ENCODE peak calls at places on chromosomes 13 and 19, in five cellular contexts. S is neuronal stem cell, M is H1, J is mesenchymal stem cell, A is trophoblast cell. G is an unnamed sample.

GRCh38 chr13:97279913-97280312 is 57.8 kb downstream of the MBNL2 start:
- DNase-seq in J (peak; percentile 58), S (no peak), M (no peak), A (no peak), G (no peak)

GRCh38 chr19:16355293-16356043 is 30.8 kb downstream of the KLF2 start:
- DNase-seq in A (no peak), J (no peak), S (no peak), M (no peak), G (no peak)

GRCh38 chr13:31885994-31886393 is 145.6 kb upstream of the FRY start:
- DNase-seq in A (peak; percentile 30), J (peak; percentile 18), S (no peak), M (no peak), G (no peak)

GRCh38 chr19:1837625-1838105 is 10.6 kb downstream of the REXO1 start:
- DNase-seq in J (no peak), M (no peak), A (peak; percentile 83), S (no peak), G (peak; percentile 76)

GRCh38 chr19:48095637-48096175 is 14.9 kb downstream of the PLA2G4C start:
- DNase-seq in A (no peak), M (no peak), J (no peak), S (no peak), G (no peak)

GRCh38 chr13:90696254-90696653 is 651.2 kb upstream of the MIR17HG start:
- DNase-seq in A (no peak), J (peak; percentile 42), S (no peak), M (no peak), G (no peak)

GRCh38 chr13:25406377-25406776 is 34.6 kb downstream of the ATP8A2 start:
- DNase-seq in M (no peak), J (no peak), S (no peak), A (no peak), G (peak; percentile 39)

GRCh38 chr19:5635427-5635826 is 12.5 kb downstream of the SAFB start:
- DNase-seq in M (no peak), A (no peak), S (no peak), J (no peak), G (no peak)

GRCh38 chr19:55146078-55146647 is 2.8 kb downstream of the TNNT1 start:
- DNase-seq in M (no peak), A (no peak), S (no peak), J (peak; percentile 17), G (peak; percentile 72)

GRCh38 chr19:8552810-8553209 is 24.4 kb downstream of the MYO1F start:
- DNase-seq in A (peak; percentile 42), M (peak; percentile 10), S (no peak), J (no peak), G (peak; percentile 58)

GRCh38 chr19:23402388-23402787 is 7.1 kb upstream of the ZNF91 start:
- DNase-seq in M (no peak), A (no peak), S (no peak), J (no peak), G (no peak)

GRCh38 chr13:24107955-24108614 is 52.4 kb upstream of the SPATA13 start:
- DNase-seq in J (peak; percentile 21), M (no peak), S (no peak), A (no peak), G (no peak)

GRCh38 chr13:48977973-48978372 is 2.3 kb downstream of the FNDC3A start:
- DNase-seq in J (no peak), A (no peak), M (no peak), S (no peak), G (no peak)

GRCh38 chr19:10289167-10289835 is 451 bp upstream of the ICAM5 start:
- DNase-seq in M (no peak), A (no peak), S (no peak), J (peak; percentile 62), G (peak; percentile 85)

GRCh38 chr19:9075064-9075964 is 11.5 kb upstream of the OR1M1 start:
- DNase-seq in M (peak; percentile 71), J (peak; percentile 72), S (peak; percentile 40), A (peak; percentile 83), G (peak; percentile 82)

GRCh38 chr19:15463865-15464371 is 426 bp downstream of the RASAL3 start:
- DNase-seq in M (no peak), A (no peak), S (no peak), J (no peak), G (peak; percentile 56)

GRCh38 chr13:37510441-37510840 is 88.1 kb downstream of the POSTN start:
- DNase-seq in J (no peak), A (no peak), M (no peak), S (no peak), G (no peak)
- H2BK12ac ChIP-seq in J (no peak overlapping the region), A (no peak overlapping the region), M (no peak overlapping the region), S (no peak overlapping the region), G (no peak overlapping the region)

DNA sequence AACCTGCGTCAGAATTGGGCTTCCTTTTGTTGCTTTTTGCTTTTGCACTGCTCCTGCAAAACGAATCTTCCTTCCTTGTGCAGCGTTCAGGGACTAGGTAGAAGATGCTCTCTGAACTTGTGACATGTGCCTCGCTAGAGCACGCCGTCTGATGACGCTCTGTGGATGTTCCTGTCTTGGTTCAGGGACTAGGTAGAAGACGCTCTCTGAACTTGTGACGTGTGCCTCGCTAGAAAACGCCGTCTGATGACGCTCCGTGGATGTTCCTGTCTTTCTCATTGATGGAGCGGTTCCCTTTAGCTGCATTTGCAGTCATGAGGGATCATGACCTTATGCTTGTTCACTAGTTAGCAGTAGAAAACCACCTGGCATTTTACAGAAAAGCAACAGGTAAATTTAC is 154.0 kb downstream of the SOX1 start:
- DNase-seq in J (no peak), S (no peak), M (no peak), A (no peak), G (no peak)
- H2BK12ac ChIP-seq in J (no peak overlapping the region), S (no peak overlapping the region), M (no peak overlapping the region), A (no peak overlapping the region), G (no peak overlapping the region)

DNA sequence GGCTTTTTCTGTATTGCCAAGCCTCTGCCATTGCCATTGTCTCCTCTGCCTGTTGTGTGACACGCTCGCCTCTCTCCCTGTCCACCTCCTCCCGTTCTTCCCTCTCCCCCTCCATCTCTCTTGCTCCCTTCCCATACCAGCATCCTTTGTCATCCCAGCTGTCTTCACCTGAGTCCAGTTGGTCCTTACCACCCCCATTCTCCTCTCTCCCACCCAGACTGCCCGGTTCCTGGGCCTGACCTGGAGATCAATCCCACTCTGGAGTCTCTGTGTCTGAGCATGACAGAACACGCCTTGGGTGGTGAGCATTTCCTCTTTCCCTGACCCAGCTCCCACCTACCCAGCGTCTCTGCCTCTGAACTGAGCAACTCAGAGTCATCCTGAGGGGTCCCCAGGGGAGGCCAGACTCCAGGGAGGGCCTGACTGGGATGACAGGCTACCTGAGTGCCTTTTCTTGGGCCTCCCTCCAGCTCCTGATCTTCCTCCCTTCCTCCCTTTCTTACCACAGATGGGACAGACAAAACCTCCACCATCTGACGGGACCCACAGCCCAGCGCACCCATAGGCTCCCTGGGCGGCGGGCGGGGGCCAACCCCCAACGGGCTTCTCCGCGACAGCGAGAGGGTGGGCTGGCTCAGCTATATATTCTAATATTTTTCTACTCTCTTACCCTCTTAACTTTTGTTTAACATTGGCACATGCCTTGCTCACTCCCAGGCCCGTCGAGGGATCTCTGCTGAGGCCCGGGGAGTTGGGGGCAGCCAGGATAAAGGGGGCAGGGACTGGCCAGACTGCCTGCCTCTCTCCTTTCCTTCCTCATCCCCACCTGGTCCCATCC is 7.7 kb downstream of the PAF1 start:
- DNase-seq in A (no peak), M (no peak), J (no peak), S (no peak), G (no peak)
- H2BK12ac ChIP-seq in A (no peak overlapping the region), M (no peak overlapping the region), J (no peak overlapping the region), S (no peak overlapping the region), G (no peak overlapping the region)

GRCh38 chr13:109312399-109312798 is 474.0 kb downstream of the IRS2 start:
- DNase-seq in M (no peak), S (no peak), J (no peak), A (no peak), G (no peak)
- H2BK12ac ChIP-seq in M (no peak overlapping the region), S (no peak overlapping the region), J (no peak overlapping the region), A (no peak overlapping the region), G (no peak overlapping the region)

DNA sequence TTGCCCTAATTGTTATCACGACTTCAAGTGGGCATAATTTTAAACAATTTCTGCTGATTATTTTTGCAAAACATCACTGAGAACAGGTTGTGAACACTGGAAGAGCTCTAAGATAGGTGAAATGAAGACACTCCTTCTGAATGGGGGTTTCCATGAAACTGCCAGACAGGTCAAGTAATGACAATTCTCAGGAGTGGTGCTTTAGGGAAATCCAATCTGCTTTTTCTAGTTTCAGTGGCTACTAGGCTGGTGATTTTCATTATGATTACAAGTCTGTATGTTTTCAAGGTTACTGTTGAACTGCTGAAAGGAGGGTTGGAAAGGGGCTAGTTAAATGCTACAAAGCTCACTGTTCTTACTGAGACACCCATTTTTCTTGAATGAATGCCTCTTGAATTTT is 1724.2 kb downstream of the PCDH9 start:
- DNase-seq in M (no peak), A (no peak), J (no peak), S (no peak), G (no peak)
- H2BK12ac ChIP-seq in M (no peak overlapping the region), A (no peak overlapping the region), J (no peak overlapping the region), S (no peak overlapping the region), G (no peak overlapping the region)

DNA sequence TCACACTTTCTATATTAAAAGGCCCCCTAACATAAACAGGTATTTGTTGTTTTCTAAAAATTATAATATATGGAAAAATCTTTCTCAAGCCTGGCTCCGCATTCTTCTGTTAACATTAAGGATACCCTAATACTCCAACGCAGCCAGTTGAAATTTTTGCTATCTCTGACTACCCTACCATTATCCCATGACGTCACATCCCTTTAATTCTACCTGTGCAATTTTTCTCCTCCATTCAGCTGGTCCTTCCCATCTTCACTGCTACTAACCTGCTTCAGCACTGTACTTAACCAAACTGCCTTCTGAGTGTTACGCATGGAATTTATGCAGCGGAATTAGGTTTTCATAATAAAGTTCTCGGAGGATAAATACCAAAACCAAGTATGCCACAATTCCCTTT is 1.0 kb downstream of the MRPS31 start:
- DNase-seq in A (no peak), J (no peak), M (no peak), S (no peak), G (no peak)
- H2BK12ac ChIP-seq in A (no peak overlapping the region), J (no peak overlapping the region), M (no peak overlapping the region), S (no peak overlapping the region), G (no peak overlapping the region)